ENCODE peak calls at places on chromosomes 16 and 17, in eight cellular contexts. S is ovary, U is heart left ventricle, Z is Calu3, P is GM10248, I is astrocyte of the spinal cord, C is fibroblast of lung, E is RWPE1. B is an unnamed sample.

GRCh38 chr16:57676624-57677085 is 8.5 kb downstream of the ADGRG3 start:
- DNase-seq in C (no peak), S (no peak), E (no peak), Z (no peak), P (no peak), U (no peak), I (no peak), B (no peak)

GRCh38 chr16:80015566-80015965 is 415.0 kb upstream of the MAF start:
- DNase-seq in S (no peak), Z (no peak), E (no peak), U (no peak), P (no peak), C (no peak), I (no peak), B (no peak)

GRCh38 chr17:29177871-29178749 is 2.1 kb downstream of the MYO18A start:
- DNase-seq in U (no peak), Z (no peak), P (no peak), C (no peak), S (no peak), I (no peak), E (no peak), B (no peak)

GRCh38 chr17:81715872-81716673 is 4.0 kb downstream of the SLC25A10 start:
- DNase-seq in Z (no peak), U (no peak), S (no peak), P (no peak), C (no peak), I (no peak), E (no peak), B (no peak)

GRCh38 chr17:222172-222571 is 40.7 kb upstream of the DOC2B start:
- DNase-seq in E (no peak), Z (no peak), C (no peak), S (no peak), U (peak; percentile 50), I (no peak), P (no peak), B (no peak)

GRCh38 chr16:9919460-9919859 is 262.8 kb downstream of the GRIN2A start:
- DNase-seq in Z (no peak), S (no peak), I (no peak), P (no peak), U (no peak), E (no peak), C (no peak), B (no peak)

GRCh38 chr16:12958366-12958765 is 57.0 kb downstream of the SHISA9 start:
- DNase-seq in S (no peak), U (no peak), Z (no peak), I (no peak), C (no peak), E (no peak), P (no peak), B (no peak)

GRCh38 chr16:65318590-65319267 is 196.9 kb upstream of the CDH11 start:
- DNase-seq in S (no peak), U (no peak), P (no peak), E (no peak), I (no peak), Z (no peak), C (no peak), B (no peak)

GRCh38 chr16:46763147-46763546 is 15.0 kb upstream of the MYLK3 start:
- DNase-seq in Z (no peak), S (no peak), U (peak; percentile 84), P (no peak), I (no peak), E (no peak), C (no peak), B (no peak)

GRCh38 chr17:50867856-50868438 is 1.8 kb upstream of the TOB1 start:
- DNase-seq in Z (no peak), I (no peak), U (no peak), C (no peak), P (no peak), S (no peak), E (no peak), B (no peak)

GRCh38 chr17:62898239-62898864 is 67.7 kb upstream of the TANC2 start:
- DNase-seq in C (no peak), E (no peak), P (no peak), I (no peak), Z (no peak), U (peak; percentile 51), S (no peak), B (no peak)

GRCh38 chr17:43169561-43170139 is 1.4 kb upstream of the NBR1 start:
- DNase-seq in C (peak; percentile 63), P (peak; percentile 22), E (peak; percentile 32), I (no peak), U (peak; percentile 23), S (peak; percentile 32), Z (peak; percentile 22), B (no peak)
- TF ChIP-seq CTCF in C (no peak), P (no peak), E (no peak), I (no peak), U (no peak), S (no peak), Z (no peak), B (no peak)

GRCh38 chr16:405548-406506 is 4.1 kb downstream of the DECR2 start:
- DNase-seq in U (no peak), E (no peak), S (no peak), P (no peak), I (no peak), Z (no peak), C (no peak), B (no peak)

GRCh38 chr16:401468-402348 is at the start of gene DECR2:
- DNase-seq in C (peak; percentile 91), I (peak; percentile 86), P (peak; percentile 99), S (peak; percentile 96), E (peak; percentile 95), U (peak; percentile 97), Z (peak; percentile 97), B (no peak)

GRCh38 chr16:400061-400540 is 1.6 kb upstream of the DECR2 start:
- DNase-seq in E (no peak), I (no peak), P (no peak), Z (no peak), S (no peak), U (no peak), C (no peak), B (no peak)

GRCh38 chr16:407253-407652 is 5.6 kb downstream of the DECR2 start:
- DNase-seq in I (no peak), E (no peak), S (no peak), P (no peak), C (no peak), U (no peak), Z (no peak), B (no peak)

DNA sequence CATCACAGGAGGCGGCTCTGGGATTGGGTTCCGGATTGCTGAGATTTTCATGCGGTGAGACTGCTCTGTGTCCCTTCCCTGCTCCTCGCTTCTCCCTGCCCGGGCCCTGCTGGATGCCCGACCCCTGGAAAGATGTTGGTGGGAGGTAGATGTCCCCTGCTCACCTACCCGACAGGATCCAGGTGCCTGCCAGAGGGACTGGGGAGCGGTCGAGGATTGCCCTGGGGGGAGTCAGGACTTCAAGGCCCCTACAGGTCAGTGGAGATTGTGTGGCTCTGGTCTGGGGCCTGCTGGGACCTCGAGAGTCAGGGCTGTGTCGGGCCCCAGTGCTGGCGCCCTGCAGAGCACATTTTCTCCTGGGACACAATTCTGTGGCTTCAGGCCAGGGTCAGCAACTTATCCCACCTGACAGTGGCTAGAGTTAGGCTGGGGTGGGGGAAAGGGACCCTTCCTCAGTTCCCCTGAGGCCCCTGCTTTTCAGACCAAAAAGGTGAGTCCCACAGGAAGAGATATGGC is 3.3 kb downstream of the DECR2 start:
- DNase-seq in Z (no peak), P (no peak), E (no peak), U (no peak), I (no peak), C (no peak), S (no peak), B (no peak)
- TF ChIP-seq CTCF in Z (no peak), P (no peak), E (no peak), U (no peak), I (no peak), C (no peak), S (no peak), B (no peak)

GRCh38 chr17:63918305-63918704 is 334 bp downstream of the GH1 start:
- DNase-seq in U (no peak), E (no peak), C (no peak), Z (no peak), P (no peak), I (no peak), S (no peak), B (no peak)

GRCh38 chr17:63914471-63914870 is 3.4 kb upstream of the CSHL1 start:
- DNase-seq in Z (no peak), I (no peak), C (no peak), U (no peak), S (no peak), E (no peak), P (no peak), B (no peak)

GRCh38 chr17:63917646-63918045 is 993 bp downstream of the GH1 start:
- DNase-seq in U (no peak), P (no peak), Z (no peak), E (no peak), S (no peak), C (no peak), I (no peak), B (no peak)

GRCh38 chr17:63916566-63917185 is 2.0 kb downstream of the GH1 start:
- DNase-seq in I (no peak), E (no peak), C (no peak), P (no peak), U (no peak), Z (no peak), S (no peak), B (no peak)

GRCh38 chr17:63919311-63919723 is 678 bp upstream of the GH1 start:
- DNase-seq in U (peak; percentile 53), Z (peak; percentile 58), E (peak; percentile 83), C (peak; percentile 49), I (peak; percentile 39), S (peak; percentile 51), P (peak; percentile 85), B (no peak)
- TF ChIP-seq CTCF in U (peak; percentile 88), Z (peak; percentile 90), E (peak; percentile 95), C (peak; percentile 97), I (peak; percentile 94), S (peak; percentile 87), P (peak; percentile 89), B (peak; percentile 89)

DNA sequence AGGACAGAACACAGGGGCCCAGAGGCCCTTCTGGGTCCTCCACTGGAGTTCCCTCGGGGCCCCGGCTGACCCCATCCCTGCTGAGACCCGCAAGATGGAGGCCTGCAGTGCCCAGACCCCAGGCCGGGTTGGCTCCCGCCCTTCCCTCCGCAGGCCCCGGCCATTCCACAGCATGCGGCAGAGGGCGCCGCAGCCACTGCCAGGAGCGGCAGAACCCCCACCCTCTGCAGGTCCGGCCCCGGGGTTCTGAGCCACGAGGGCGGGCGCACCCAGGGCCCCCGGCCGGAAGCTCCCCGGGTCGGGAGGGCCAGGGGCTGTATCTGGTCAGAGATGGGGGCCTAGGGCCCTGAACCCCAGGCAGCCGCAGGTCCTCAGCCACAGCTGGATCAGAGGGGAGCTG is 2.4 kb upstream of the PERCC1 start:
- DNase-seq in P (peak; percentile 75), U (peak; percentile 44), S (no peak), I (no peak), Z (peak; percentile 47), E (no peak), C (no peak), B (no peak)
- TF ChIP-seq CTCF in P (peak; percentile 58), U (peak; percentile 49), S (no peak), I (peak; percentile 47), Z (peak; percentile 19), E (peak; percentile 28), C (peak; percentile 23), B (peak; percentile 65)

GRCh38 chr16:29805232-29806095 is 865 bp upstream of the MAZ start:
- DNase-seq in P (peak; percentile 94), S (peak; percentile 97), E (peak; percentile 87), I (peak; percentile 98), C (peak; percentile 98), U (peak; percentile 98), Z (peak; percentile 99), B (peak; percentile 83)
- TF ChIP-seq CTCF in P (no peak), S (peak; percentile 47), E (no peak), I (no peak), C (peak; percentile 5), U (no peak), Z (peak; percentile 25), B (no peak)

B was measured in AG04449.